ENCODE peak calls at places on chromosomes 11 and 22, in five cellular contexts. One of them, this sample, is unnamed.

GRCh38 chr11:121839821-121840220 is 276.2 kb downstream of the BLID start:
- DNase-seq in HL-60: no peak
- DNase-seq in adipocyte: peak; percentile 27
- DNase-seq in T-helper 9 cell: no peak
- DNase-seq in ovary: no peak
- DNase-seq in this sample: no peak

GRCh38 chr11:68377389-68377795 is 65.0 kb downstream of the LRP5 start:
- DNase-seq in HL-60: no peak
- DNase-seq in adipocyte: no peak
- DNase-seq in T-helper 9 cell: no peak
- DNase-seq in ovary: no peak
- DNase-seq in this sample: no peak

GRCh38 chr22:47200273-47201051 is 438.0 kb downstream of the TBC1D22A start:
- DNase-seq in HL-60: no peak
- DNase-seq in adipocyte: no peak
- DNase-seq in T-helper 9 cell: no peak
- DNase-seq in ovary: peak; percentile 89
- DNase-seq in this sample: no peak

GRCh38 chr11:79185351-79185750 is 255.5 kb downstream of the TENM4 start:
- DNase-seq in HL-60: no peak
- DNase-seq in adipocyte: no peak
- DNase-seq in T-helper 9 cell: no peak
- DNase-seq in ovary: no peak
- DNase-seq in this sample: no peak

GRCh38 chr11:61756452-61757212 is 4.2 kb downstream of the MYRF start:
- DNase-seq in HL-60: no peak
- DNase-seq in adipocyte: no peak
- DNase-seq in T-helper 9 cell: no peak
- DNase-seq in ovary: no peak
- DNase-seq in this sample: no peak

GRCh38 chr11:15688351-15688792 is 573.6 kb downstream of the INSC start:
- DNase-seq in HL-60: no peak
- DNase-seq in adipocyte: no peak
- DNase-seq in T-helper 9 cell: no peak
- DNase-seq in ovary: no peak
- DNase-seq in this sample: no peak

GRCh38 chr22:49406879-49407587 is 420.6 kb downstream of the BRD1 start:
- DNase-seq in HL-60: no peak
- DNase-seq in adipocyte: no peak
- DNase-seq in T-helper 9 cell: no peak
- DNase-seq in ovary: no peak
- DNase-seq in this sample: no peak

GRCh38 chr11:126355926-126356897 is 726 bp downstream of the ST3GAL4 start:
- DNase-seq in HL-60: peak; percentile 72
- DNase-seq in adipocyte: peak; percentile 70
- DNase-seq in T-helper 9 cell: no peak
- DNase-seq in ovary: peak; percentile 70
- DNase-seq in this sample: no peak

GRCh38 chr11:78798567-78799170 is 224.0 kb upstream of the NARS2 start:
- DNase-seq in HL-60: peak; percentile 63
- DNase-seq in adipocyte: peak; percentile 67
- DNase-seq in T-helper 9 cell: no peak
- DNase-seq in ovary: peak; percentile 77
- DNase-seq in this sample: peak; percentile 86

GRCh38 chr22:40224702-40225101 is 47.0 kb downstream of the TNRC6B start:
- DNase-seq in HL-60: no peak
- DNase-seq in adipocyte: no peak
- DNase-seq in T-helper 9 cell: no peak
- DNase-seq in ovary: no peak
- DNase-seq in this sample: no peak

GRCh38 chr22:20064140-20064480 is 15.9 kb upstream of the DGCR8 start:
- DNase-seq in HL-60: peak; percentile 36
- DNase-seq in adipocyte: no peak
- DNase-seq in T-helper 9 cell: no peak
- DNase-seq in ovary: no peak
- DNase-seq in this sample: no peak

GRCh38 chr11:57370251-57370650 is 10.7 kb downstream of the PRG3 start:
- DNase-seq in HL-60: no peak
- DNase-seq in adipocyte: peak; percentile 31
- DNase-seq in T-helper 9 cell: no peak
- DNase-seq in ovary: no peak
- DNase-seq in this sample: no peak

GRCh38 chr22:36397081-36397766 is 9.5 kb upstream of the MYH9 start:
- DNase-seq in HL-60: no peak
- DNase-seq in adipocyte: peak; percentile 74
- DNase-seq in T-helper 9 cell: no peak
- DNase-seq in ovary: no peak
- DNase-seq in this sample: no peak

GRCh38 chr11:12100886-12101285 is 9.5 kb upstream of the MICAL2 start:
- DNase-seq in HL-60: no peak
- DNase-seq in adipocyte: no peak
- DNase-seq in T-helper 9 cell: no peak
- DNase-seq in ovary: no peak
- DNase-seq in this sample: no peak

GRCh38 chr11:86891020-86891419 is 64.2 kb downstream of the FZD4 start:
- DNase-seq in HL-60: no peak
- DNase-seq in adipocyte: no peak
- DNase-seq in T-helper 9 cell: no peak
- DNase-seq in ovary: no peak
- DNase-seq in this sample: no peak

GRCh38 chr11:61701298-61701993 is 21.3 kb downstream of the DAGLA start:
- DNase-seq in HL-60: peak; percentile 60
- DNase-seq in adipocyte: no peak
- DNase-seq in T-helper 9 cell: no peak
- DNase-seq in ovary: no peak
- DNase-seq in this sample: peak; percentile 45

GRCh38 chr11:46178542-46178941 is 57.3 kb upstream of the PHF21A start:
- DNase-seq in HL-60: no peak
- DNase-seq in adipocyte: no peak
- DNase-seq in T-helper 9 cell: no peak
- DNase-seq in ovary: no peak
- DNase-seq in this sample: no peak

GRCh38 chr22:27135582-27135981 is 478.2 kb downstream of the MIAT start:
- DNase-seq in HL-60: no peak
- DNase-seq in adipocyte: no peak
- DNase-seq in T-helper 9 cell: no peak
- DNase-seq in ovary: no peak
- DNase-seq in this sample: no peak

GRCh38 chr22:35330258-35330861 is 30.7 kb downstream of the TOM1 start:
- DNase-seq in HL-60: peak; percentile 95
- DNase-seq in adipocyte: no peak
- DNase-seq in T-helper 9 cell: peak; percentile 36
- DNase-seq in ovary: peak; percentile 88
- DNase-seq in this sample: peak; percentile 46